ENCODE peak calls at places on chromosomes 7 and 10, in seven cellular contexts. One of them, this sample, is unnamed.

GRCh38 chr10:112026438-112026837 is 157.1 kb downstream of the GPAM start:
- DNase-seq in stimulated activated CD8-positive, alpha-beta memory T cell treated with anti-CD3 and anti-CD28 coated beads, Interleukin-15, amount 100 ng/mL, for 4 hours: no peak
- DNase-seq in cerebellar cortex: no peak
- DNase-seq in RWPE1: no peak
- DNase-seq in NCI-H1436: no peak
- DNase-seq in activated CD4-positive, alpha-beta T cell treated with anti-CD3 and anti-CD28 coated beads for 1 hour: no peak
- DNase-seq in endodermal cell: peak
- DNase-seq in this sample: peak

GRCh38 chr10:49187044-49187484 is 1.1 kb downstream of the TMEM273 start:
- DNase-seq in cerebellar cortex: no peak
- DNase-seq in NCI-H1436: no peak
- DNase-seq in stimulated activated CD8-positive, alpha-beta memory T cell treated with anti-CD3 and anti-CD28 coated beads, Interleukin-15, amount 100 ng/mL, for 4 hours: no peak
- DNase-seq in RWPE1: no peak
- DNase-seq in endodermal cell: no peak
- DNase-seq in activated CD4-positive, alpha-beta T cell treated with anti-CD3 and anti-CD28 coated beads for 1 hour: no peak
- DNase-seq in this sample: no peak

GRCh38 chr10:109588259-109588658 is 335.1 kb downstream of the XPNPEP1 start:
- DNase-seq in NCI-H1436: no peak
- DNase-seq in stimulated activated CD8-positive, alpha-beta memory T cell treated with anti-CD3 and anti-CD28 coated beads, Interleukin-15, amount 100 ng/mL, for 4 hours: no peak
- DNase-seq in RWPE1: no peak
- DNase-seq in cerebellar cortex: no peak
- DNase-seq in activated CD4-positive, alpha-beta T cell treated with anti-CD3 and anti-CD28 coated beads for 1 hour: no peak
- DNase-seq in endodermal cell: no peak
- DNase-seq in this sample: peak

GRCh38 chr7:76505168-76506080 is 4.9 kb upstream of the UPK3B start:
- DNase-seq in endodermal cell: peak
- DNase-seq in stimulated activated CD8-positive, alpha-beta memory T cell treated with anti-CD3 and anti-CD28 coated beads, Interleukin-15, amount 100 ng/mL, for 4 hours: no peak
- DNase-seq in RWPE1: no peak
- DNase-seq in NCI-H1436: no peak
- DNase-seq in cerebellar cortex: no peak
- DNase-seq in activated CD4-positive, alpha-beta T cell treated with anti-CD3 and anti-CD28 coated beads for 1 hour: no peak
- DNase-seq in this sample: peak

GRCh38 chr10:126536148-126536547 is 134.3 kb downstream of the C10orf90 start:
- DNase-seq in cerebellar cortex: no peak
- DNase-seq in RWPE1: no peak
- DNase-seq in NCI-H1436: no peak
- DNase-seq in endodermal cell: peak
- DNase-seq in activated CD4-positive, alpha-beta T cell treated with anti-CD3 and anti-CD28 coated beads for 1 hour: no peak
- DNase-seq in stimulated activated CD8-positive, alpha-beta memory T cell treated with anti-CD3 and anti-CD28 coated beads, Interleukin-15, amount 100 ng/mL, for 4 hours: no peak
- DNase-seq in this sample: no peak

GRCh38 chr7:78565784-78566183 is 767.2 kb downstream of the PHTF2 start:
- DNase-seq in endodermal cell: no peak
- DNase-seq in RWPE1: no peak
- DNase-seq in stimulated activated CD8-positive, alpha-beta memory T cell treated with anti-CD3 and anti-CD28 coated beads, Interleukin-15, amount 100 ng/mL, for 4 hours: no peak
- DNase-seq in cerebellar cortex: no peak
- DNase-seq in NCI-H1436: no peak
- DNase-seq in activated CD4-positive, alpha-beta T cell treated with anti-CD3 and anti-CD28 coated beads for 1 hour: no peak
- DNase-seq in this sample: no peak

GRCh38 chr10:81696609-81697388 is 178.2 kb upstream of the NRG3 start:
- DNase-seq in cerebellar cortex: no peak
- DNase-seq in stimulated activated CD8-positive, alpha-beta memory T cell treated with anti-CD3 and anti-CD28 coated beads, Interleukin-15, amount 100 ng/mL, for 4 hours: no peak
- DNase-seq in NCI-H1436: no peak
- DNase-seq in activated CD4-positive, alpha-beta T cell treated with anti-CD3 and anti-CD28 coated beads for 1 hour: no peak
- DNase-seq in RWPE1: no peak
- DNase-seq in endodermal cell: peak
- DNase-seq in this sample: peak

GRCh38 chr10:89954787-89955566 is 253.6 kb downstream of the KIF20B start:
- DNase-seq in endodermal cell: no peak
- DNase-seq in stimulated activated CD8-positive, alpha-beta memory T cell treated with anti-CD3 and anti-CD28 coated beads, Interleukin-15, amount 100 ng/mL, for 4 hours: no peak
- DNase-seq in NCI-H1436: no peak
- DNase-seq in activated CD4-positive, alpha-beta T cell treated with anti-CD3 and anti-CD28 coated beads for 1 hour: no peak
- DNase-seq in RWPE1: peak
- DNase-seq in cerebellar cortex: no peak
- DNase-seq in this sample: no peak

GRCh38 chr7:77504951-77505350 is 32.1 kb upstream of the PTPN12 start:
- DNase-seq in cerebellar cortex: no peak
- DNase-seq in RWPE1: no peak
- DNase-seq in stimulated activated CD8-positive, alpha-beta memory T cell treated with anti-CD3 and anti-CD28 coated beads, Interleukin-15, amount 100 ng/mL, for 4 hours: no peak
- DNase-seq in activated CD4-positive, alpha-beta T cell treated with anti-CD3 and anti-CD28 coated beads for 1 hour: no peak
- DNase-seq in NCI-H1436: no peak
- DNase-seq in endodermal cell: no peak
- DNase-seq in this sample: no peak

GRCh38 chr7:92824450-92824849 is 11.9 kb downstream of the CDK6 start:
- DNase-seq in NCI-H1436: no peak
- DNase-seq in RWPE1: no peak
- DNase-seq in activated CD4-positive, alpha-beta T cell treated with anti-CD3 and anti-CD28 coated beads for 1 hour: no peak
- DNase-seq in stimulated activated CD8-positive, alpha-beta memory T cell treated with anti-CD3 and anti-CD28 coated beads, Interleukin-15, amount 100 ng/mL, for 4 hours: no peak
- DNase-seq in cerebellar cortex: no peak
- DNase-seq in endodermal cell: no peak
- DNase-seq in this sample: no peak

GRCh38 chr7:40918701-40919271 is 784.0 kb downstream of the SUGCT start:
- DNase-seq in cerebellar cortex: no peak
- DNase-seq in RWPE1: peak
- DNase-seq in stimulated activated CD8-positive, alpha-beta memory T cell treated with anti-CD3 and anti-CD28 coated beads, Interleukin-15, amount 100 ng/mL, for 4 hours: no peak
- DNase-seq in activated CD4-positive, alpha-beta T cell treated with anti-CD3 and anti-CD28 coated beads for 1 hour: no peak
- DNase-seq in endodermal cell: no peak
- DNase-seq in NCI-H1436: no peak
- DNase-seq in this sample: no peak

GRCh38 chr7:126801738-126802137 is 451.0 kb downstream of the GRM8 start:
- DNase-seq in activated CD4-positive, alpha-beta T cell treated with anti-CD3 and anti-CD28 coated beads for 1 hour: no peak
- DNase-seq in NCI-H1436: no peak
- DNase-seq in stimulated activated CD8-positive, alpha-beta memory T cell treated with anti-CD3 and anti-CD28 coated beads, Interleukin-15, amount 100 ng/mL, for 4 hours: no peak
- DNase-seq in RWPE1: no peak
- DNase-seq in endodermal cell: no peak
- DNase-seq in cerebellar cortex: no peak
- DNase-seq in this sample: no peak

GRCh38 chr7:150665075-150665794 is 20.3 kb upstream of the GIMAP2 start:
- DNase-seq in NCI-H1436: no peak
- DNase-seq in RWPE1: no peak
- DNase-seq in endodermal cell: no peak
- DNase-seq in stimulated activated CD8-positive, alpha-beta memory T cell treated with anti-CD3 and anti-CD28 coated beads, Interleukin-15, amount 100 ng/mL, for 4 hours: peak
- DNase-seq in cerebellar cortex: no peak
- DNase-seq in activated CD4-positive, alpha-beta T cell treated with anti-CD3 and anti-CD28 coated beads for 1 hour: no peak
- DNase-seq in this sample: no peak

GRCh38 chr10:99531696-99532050 is 1.1 kb upstream of the NKX2-3 start:
- DNase-seq in stimulated activated CD8-positive, alpha-beta memory T cell treated with anti-CD3 and anti-CD28 coated beads, Interleukin-15, amount 100 ng/mL, for 4 hours: no peak
- DNase-seq in RWPE1: no peak
- DNase-seq in cerebellar cortex: no peak
- DNase-seq in endodermal cell: peak
- DNase-seq in activated CD4-positive, alpha-beta T cell treated with anti-CD3 and anti-CD28 coated beads for 1 hour: no peak
- DNase-seq in NCI-H1436: no peak
- DNase-seq in this sample: no peak

GRCh38 chr10:48414778-48415177 is 108.3 kb downstream of the MAPK8 start:
- DNase-seq in cerebellar cortex: no peak
- DNase-seq in activated CD4-positive, alpha-beta T cell treated with anti-CD3 and anti-CD28 coated beads for 1 hour: no peak
- DNase-seq in RWPE1: peak
- DNase-seq in endodermal cell: no peak
- DNase-seq in NCI-H1436: no peak
- DNase-seq in stimulated activated CD8-positive, alpha-beta memory T cell treated with anti-CD3 and anti-CD28 coated beads, Interleukin-15, amount 100 ng/mL, for 4 hours: no peak
- DNase-seq in this sample: no peak

GRCh38 chr10:125118701-125119100 is 41.7 kb downstream of the CTBP2 start:
- DNase-seq in stimulated activated CD8-positive, alpha-beta memory T cell treated with anti-CD3 and anti-CD28 coated beads, Interleukin-15, amount 100 ng/mL, for 4 hours: no peak
- DNase-seq in NCI-H1436: no peak
- DNase-seq in endodermal cell: no peak
- DNase-seq in RWPE1: no peak
- DNase-seq in activated CD4-positive, alpha-beta T cell treated with anti-CD3 and anti-CD28 coated beads for 1 hour: no peak
- DNase-seq in cerebellar cortex: no peak
- DNase-seq in this sample: no peak

GRCh38 chr10:72020914-72021754 is 56.9 kb downstream of the CHST3 start:
- DNase-seq in cerebellar cortex: no peak
- DNase-seq in endodermal cell: no peak
- DNase-seq in NCI-H1436: no peak
- DNase-seq in stimulated activated CD8-positive, alpha-beta memory T cell treated with anti-CD3 and anti-CD28 coated beads, Interleukin-15, amount 100 ng/mL, for 4 hours: no peak
- DNase-seq in RWPE1: no peak
- DNase-seq in activated CD4-positive, alpha-beta T cell treated with anti-CD3 and anti-CD28 coated beads for 1 hour: no peak
- DNase-seq in this sample: no peak

GRCh38 chr10:63491558-63492316 is 26.0 kb upstream of the JMJD1C start:
- DNase-seq in cerebellar cortex: no peak
- DNase-seq in stimulated activated CD8-positive, alpha-beta memory T cell treated with anti-CD3 and anti-CD28 coated beads, Interleukin-15, amount 100 ng/mL, for 4 hours: no peak
- DNase-seq in activated CD4-positive, alpha-beta T cell treated with anti-CD3 and anti-CD28 coated beads for 1 hour: no peak
- DNase-seq in NCI-H1436: no peak
- DNase-seq in RWPE1: peak
- DNase-seq in endodermal cell: no peak
- DNase-seq in this sample: no peak

GRCh38 chr7:1511829-1512422 is 7.7 kb upstream of the INTS1 start:
- DNase-seq in cerebellar cortex: no peak
- DNase-seq in stimulated activated CD8-positive, alpha-beta memory T cell treated with anti-CD3 and anti-CD28 coated beads, Interleukin-15, amount 100 ng/mL, for 4 hours: no peak
- DNase-seq in activated CD4-positive, alpha-beta T cell treated with anti-CD3 and anti-CD28 coated beads for 1 hour: no peak
- DNase-seq in NCI-H1436: no peak
- DNase-seq in RWPE1: no peak
- DNase-seq in endodermal cell: no peak
- DNase-seq in this sample: no peak

GRCh38 chr10:86658261-86658741 is 4.0 kb downstream of the OPN4 start:
- DNase-seq in cerebellar cortex: no peak
- DNase-seq in RWPE1: no peak
- DNase-seq in stimulated activated CD8-positive, alpha-beta memory T cell treated with anti-CD3 and anti-CD28 coated beads, Interleukin-15, amount 100 ng/mL, for 4 hours: no peak
- DNase-seq in endodermal cell: peak
- DNase-seq in activated CD4-positive, alpha-beta T cell treated with anti-CD3 and anti-CD28 coated beads for 1 hour: no peak
- DNase-seq in NCI-H1436: no peak
- DNase-seq in this sample: peak

This sample was measured in H7.